ENCODE peak calls at places on chromosomes 7 and 10, in five cellular contexts. One of them, this sample, is unnamed. For H3K36me3, the result is how much of the 10 kb centered on the place peaks cover.

GRCh38 chr10:132882481-132882951 is 59.9 kb downstream of the CFAP46 start:
- DNase-seq in Peyer's patch: peak
- DNase-seq in transverse colon: no peak
- DNase-seq in tibial artery: peak
- DNase-seq in mesenchymal stem cell: no peak
- DNase-seq in this sample: no peak

GRCh38 chr10:107544706-107545520 is 380.4 kb upstream of the SORCS1 start:
- DNase-seq in tibial artery: no peak
- DNase-seq in Peyer's patch: no peak
- DNase-seq in mesenchymal stem cell: no peak
- DNase-seq in transverse colon: no peak
- DNase-seq in this sample: no peak

GRCh38 chr10:116780691-116781205 is 38.4 kb upstream of the HSPA12A start:
- DNase-seq in tibial artery: no peak
- DNase-seq in transverse colon: no peak
- DNase-seq in Peyer's patch: no peak
- DNase-seq in mesenchymal stem cell: no peak
- DNase-seq in this sample: no peak

GRCh38 chr10:122021421-122021820 is 32.5 kb downstream of the TACC2 start:
- DNase-seq in transverse colon: no peak
- DNase-seq in mesenchymal stem cell: no peak
- DNase-seq in tibial artery: no peak
- DNase-seq in Peyer's patch: no peak
- DNase-seq in this sample: no peak

GRCh38 chr7:49324707-49325106 is 400.4 kb downstream of the CDC14C start:
- DNase-seq in Peyer's patch: no peak
- DNase-seq in tibial artery: no peak
- DNase-seq in mesenchymal stem cell: peak
- DNase-seq in transverse colon: no peak
- DNase-seq in this sample: no peak

GRCh38 chr7:146683439-146683838 is 566.8 kb downstream of the CNTNAP2 start:
- DNase-seq in mesenchymal stem cell: peak
- DNase-seq in tibial artery: no peak
- DNase-seq in transverse colon: no peak
- DNase-seq in Peyer's patch: no peak
- DNase-seq in this sample: no peak

GRCh38 chr7:24407965-24408364 is 124.0 kb downstream of the NPY start:
- DNase-seq in mesenchymal stem cell: no peak
- DNase-seq in transverse colon: no peak
- DNase-seq in tibial artery: no peak
- DNase-seq in Peyer's patch: no peak
- DNase-seq in this sample: no peak

GRCh38 chr7:128000854-128001265 is 30.4 kb downstream of the LRRC4 start:
- DNase-seq in Peyer's patch: peak
- DNase-seq in mesenchymal stem cell: no peak
- DNase-seq in tibial artery: no peak
- DNase-seq in transverse colon: no peak
- DNase-seq in this sample: no peak

GRCh38 chr7:46566375-46566774 is 645.3 kb upstream of the IGFBP3 start:
- DNase-seq in mesenchymal stem cell: no peak
- DNase-seq in Peyer's patch: no peak
- DNase-seq in tibial artery: no peak
- DNase-seq in transverse colon: no peak
- DNase-seq in this sample: no peak

GRCh38 chr7:41967156-41967555 is 264.3 kb upstream of the INHBA start:
- DNase-seq in Peyer's patch: no peak
- DNase-seq in tibial artery: no peak
- DNase-seq in transverse colon: no peak
- DNase-seq in mesenchymal stem cell: peak
- DNase-seq in this sample: no peak

GRCh38 chr10:118585234-118585633 is 10.2 kb downstream of the PRLHR start:
- DNase-seq in mesenchymal stem cell: no peak
- DNase-seq in transverse colon: no peak
- DNase-seq in tibial artery: no peak
- DNase-seq in Peyer's patch: no peak
- DNase-seq in this sample: no peak

DNA sequence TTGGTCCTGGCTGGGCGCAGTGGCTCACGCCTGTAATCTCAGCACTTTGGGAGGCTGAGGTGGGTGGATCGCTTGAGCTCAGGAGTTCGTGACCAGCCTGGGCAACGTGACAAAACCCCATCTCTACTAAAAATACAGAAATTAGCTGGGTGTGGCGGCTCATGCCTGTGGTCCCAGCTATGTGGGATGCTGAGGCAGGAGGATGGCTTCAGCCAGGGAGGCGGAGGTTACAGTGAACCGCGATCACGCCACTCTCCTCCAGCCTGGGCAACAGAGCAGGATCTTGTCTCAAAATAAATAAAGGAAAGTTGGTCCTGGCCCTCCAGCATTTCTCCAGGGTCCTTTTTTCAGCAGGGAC is 1.4 kb downstream of the NUDT1 start:
- DNase-seq in transverse colon: no peak
- DNase-seq in mesenchymal stem cell: no peak
- DNase-seq in Peyer's patch: no peak
- DNase-seq in tibial artery: no peak
- DNase-seq in this sample: no peak
- H3K4me3 ChIP-seq in transverse colon: no peak
- H3K4me3 ChIP-seq in mesenchymal stem cell: no peak
- H3K4me3 ChIP-seq in Peyer's patch: no peak
- H3K4me3 ChIP-seq in tibial artery: no peak
- H3K4me3 ChIP-seq in this sample: no peak

DNA sequence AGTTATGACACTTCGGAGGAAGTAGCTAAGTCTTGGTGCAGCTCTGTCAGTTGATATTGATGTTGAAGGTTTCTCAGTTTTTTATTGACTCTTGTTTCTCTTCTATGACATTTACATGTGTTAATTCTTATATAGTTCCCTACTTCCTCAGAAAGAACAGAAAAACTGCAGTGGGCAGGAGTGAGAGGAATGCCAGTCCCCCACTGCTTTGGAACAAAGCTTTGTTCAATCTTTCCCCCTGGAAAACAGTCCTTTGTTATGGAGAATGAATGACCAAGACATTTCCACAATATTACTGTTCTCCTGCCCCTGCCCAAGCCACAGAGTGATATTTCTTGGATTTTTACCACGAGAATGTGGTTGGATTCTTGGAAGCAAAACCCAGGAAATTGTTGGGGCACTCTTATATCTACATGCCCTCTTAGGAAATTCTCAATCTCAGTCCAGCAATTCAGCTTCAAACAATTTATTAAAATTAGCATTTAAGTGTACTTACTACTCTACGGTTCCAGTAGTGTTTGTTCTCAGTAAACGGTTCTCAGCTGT is 258.0 kb upstream of the KCND2 start:
- DNase-seq in tibial artery: no peak
- DNase-seq in mesenchymal stem cell: no peak
- DNase-seq in Peyer's patch: no peak
- DNase-seq in transverse colon: no peak
- DNase-seq in this sample: no peak
- H3K27ac ChIP-seq in tibial artery: no peak
- H3K27ac ChIP-seq in mesenchymal stem cell: no peak
- H3K27ac ChIP-seq in Peyer's patch: no peak
- H3K27ac ChIP-seq in transverse colon: no peak
- H3K27ac ChIP-seq in this sample: no peak

GRCh38 chr10:114593240-114593792 is 64.8 kb downstream of the ABLIM1 start:
- DNase-seq in Peyer's patch: no peak
- DNase-seq in tibial artery: no peak
- DNase-seq in mesenchymal stem cell: no peak
- DNase-seq in transverse colon: no peak
- DNase-seq in this sample: no peak

GRCh38 chr10:114600067-114600466 is 58.0 kb downstream of the ABLIM1 start:
- DNase-seq in transverse colon: no peak
- DNase-seq in mesenchymal stem cell: no peak
- DNase-seq in tibial artery: no peak
- DNase-seq in Peyer's patch: no peak
- DNase-seq in this sample: no peak

GRCh38 chr10:114593816-114594468 is 64.1 kb downstream of the ABLIM1 start:
- DNase-seq in tibial artery: no peak
- DNase-seq in Peyer's patch: no peak
- DNase-seq in mesenchymal stem cell: no peak
- DNase-seq in transverse colon: no peak
- DNase-seq in this sample: no peak

GRCh38 chr10:114590983-114591382 is 67.1 kb downstream of the ABLIM1 start:
- DNase-seq in mesenchymal stem cell: no peak
- DNase-seq in Peyer's patch: no peak
- DNase-seq in transverse colon: no peak
- DNase-seq in tibial artery: no peak
- DNase-seq in this sample: no peak

GRCh38 chr10:114596793-114597192 is 61.3 kb downstream of the ABLIM1 start:
- DNase-seq in mesenchymal stem cell: no peak
- DNase-seq in transverse colon: no peak
- DNase-seq in tibial artery: no peak
- DNase-seq in Peyer's patch: no peak
- DNase-seq in this sample: no peak
- H3K36me3 ChIP-seq in mesenchymal stem cell: under half
- H3K36me3 ChIP-seq in transverse colon: under half
- H3K36me3 ChIP-seq in tibial artery: under half
- H3K36me3 ChIP-seq in Peyer's patch: under half
- H3K36me3 ChIP-seq in this sample: under half

GRCh38 chr7:95550546-95550945 is 45.8 kb downstream of the PDK4 start:
- DNase-seq in Peyer's patch: no peak
- DNase-seq in mesenchymal stem cell: no peak
- DNase-seq in transverse colon: no peak
- DNase-seq in tibial artery: no peak
- DNase-seq in this sample: no peak
- H3K4me3 ChIP-seq in Peyer's patch: no peak
- H3K4me3 ChIP-seq in mesenchymal stem cell: no peak
- H3K4me3 ChIP-seq in transverse colon: no peak
- H3K4me3 ChIP-seq in tibial artery: peak
- H3K4me3 ChIP-seq in this sample: peak

GRCh38 chr7:28483112-28483511 is 70.8 kb downstream of the CREB5 start:
- DNase-seq in Peyer's patch: no peak
- DNase-seq in tibial artery: no peak
- DNase-seq in transverse colon: no peak
- DNase-seq in mesenchymal stem cell: no peak
- DNase-seq in this sample: no peak
- H3K27ac ChIP-seq in Peyer's patch: no peak
- H3K27ac ChIP-seq in tibial artery: no peak
- H3K27ac ChIP-seq in transverse colon: no peak
- H3K27ac ChIP-seq in mesenchymal stem cell: peak
- H3K27ac ChIP-seq in this sample: no peak

GRCh38 chr10:124701881-124702656 is 42.1 kb downstream of the FAM53B start:
- DNase-seq in transverse colon: peak
- DNase-seq in Peyer's patch: no peak
- DNase-seq in tibial artery: peak
- DNase-seq in mesenchymal stem cell: peak
- DNase-seq in this sample: peak

GRCh38 chr10:124700293-124701037 is 43.7 kb downstream of the FAM53B start:
- DNase-seq in mesenchymal stem cell: no peak
- DNase-seq in tibial artery: no peak
- DNase-seq in Peyer's patch: no peak
- DNase-seq in transverse colon: no peak
- DNase-seq in this sample: no peak

GRCh38 chr10:124701038-124701365 is 43.2 kb downstream of the FAM53B start:
- DNase-seq in transverse colon: no peak
- DNase-seq in tibial artery: no peak
- DNase-seq in Peyer's patch: no peak
- DNase-seq in mesenchymal stem cell: no peak
- DNase-seq in this sample: no peak

GRCh38 chr10:124699471-124700292 is 44.5 kb downstream of the FAM53B start:
- DNase-seq in transverse colon: no peak
- DNase-seq in mesenchymal stem cell: no peak
- DNase-seq in tibial artery: no peak
- DNase-seq in Peyer's patch: no peak
- DNase-seq in this sample: no peak

DNA sequence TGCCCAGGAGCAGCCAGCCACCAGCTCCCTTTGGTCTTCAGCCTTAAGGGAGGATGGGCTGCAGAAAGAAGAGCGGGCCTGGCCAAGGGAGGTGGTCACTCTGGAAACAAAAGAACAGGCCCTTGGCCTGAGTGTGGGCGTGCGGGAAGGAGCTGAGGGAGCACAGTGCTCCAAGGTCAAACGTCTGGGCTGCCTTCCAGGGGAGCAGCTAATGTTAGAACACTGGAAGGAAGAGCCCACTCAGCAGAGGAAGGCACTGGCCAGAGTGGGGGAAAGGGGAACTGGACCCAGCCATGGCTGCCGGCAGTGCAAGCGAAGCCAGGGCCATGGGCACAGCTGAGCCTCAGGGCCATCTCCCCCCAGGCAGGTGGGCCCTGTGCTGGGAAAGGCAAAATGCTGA is 42.7 kb downstream of the FAM53B start:
- DNase-seq in Peyer's patch: peak
- DNase-seq in tibial artery: peak
- DNase-seq in mesenchymal stem cell: peak
- DNase-seq in transverse colon: peak
- DNase-seq in this sample: peak
- H3K36me3 ChIP-seq in Peyer's patch: under half
- H3K36me3 ChIP-seq in tibial artery: under half
- H3K36me3 ChIP-seq in mesenchymal stem cell: half or more
- H3K36me3 ChIP-seq in transverse colon: under half
- H3K36me3 ChIP-seq in this sample: under half

DNA sequence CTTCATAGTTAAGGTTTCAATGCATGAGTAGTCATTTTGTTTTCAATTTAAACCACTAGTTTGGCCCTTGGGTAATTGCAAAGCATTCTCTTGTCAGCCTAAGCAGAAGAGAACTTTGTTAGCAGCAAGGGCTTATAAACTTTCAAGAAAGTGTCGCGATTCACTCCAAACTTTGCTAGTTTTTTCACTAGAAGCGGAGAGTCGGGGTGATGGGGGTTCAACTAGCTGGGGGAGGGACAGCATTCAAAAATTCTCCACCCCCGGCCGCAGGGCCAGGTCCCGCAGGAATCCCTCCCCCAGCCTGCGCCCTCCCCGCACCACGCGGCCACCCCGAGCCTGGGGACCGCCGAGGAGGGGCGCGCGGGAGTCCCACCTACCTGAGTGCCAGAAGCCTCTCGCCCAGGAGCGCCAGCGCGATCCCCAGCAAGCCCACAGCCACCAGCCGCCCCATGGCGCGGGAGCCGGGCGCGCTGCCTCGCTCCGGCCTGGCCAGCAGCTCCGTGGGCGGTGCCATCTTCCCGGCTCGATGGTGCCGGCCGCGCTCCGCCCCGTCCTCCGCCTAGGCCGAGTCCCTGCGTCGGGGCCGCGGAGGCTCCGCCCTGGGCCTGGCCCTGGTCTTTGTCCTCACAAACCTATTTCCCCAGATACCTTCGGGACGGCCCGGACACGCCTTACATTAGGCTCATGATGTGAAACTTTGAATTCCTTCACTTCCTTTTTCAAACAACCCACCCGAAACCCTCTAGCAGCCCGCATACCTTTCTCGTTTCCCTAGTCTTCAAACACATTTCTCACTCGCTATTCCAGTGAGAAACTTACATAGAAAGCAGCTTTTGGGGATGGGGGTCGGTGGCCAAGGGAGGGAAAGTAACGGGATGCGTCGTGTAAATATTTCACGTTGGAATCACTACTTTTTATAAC is at the start of gene PON2:
- DNase-seq in Peyer's patch: peak
- DNase-seq in tibial artery: peak
- DNase-seq in mesenchymal stem cell: peak
- DNase-seq in transverse colon: peak
- DNase-seq in this sample: peak
- H3K4me3 ChIP-seq in Peyer's patch: peak
- H3K4me3 ChIP-seq in tibial artery: peak
- H3K4me3 ChIP-seq in mesenchymal stem cell: peak
- H3K4me3 ChIP-seq in transverse colon: peak
- H3K4me3 ChIP-seq in this sample: peak

DNA sequence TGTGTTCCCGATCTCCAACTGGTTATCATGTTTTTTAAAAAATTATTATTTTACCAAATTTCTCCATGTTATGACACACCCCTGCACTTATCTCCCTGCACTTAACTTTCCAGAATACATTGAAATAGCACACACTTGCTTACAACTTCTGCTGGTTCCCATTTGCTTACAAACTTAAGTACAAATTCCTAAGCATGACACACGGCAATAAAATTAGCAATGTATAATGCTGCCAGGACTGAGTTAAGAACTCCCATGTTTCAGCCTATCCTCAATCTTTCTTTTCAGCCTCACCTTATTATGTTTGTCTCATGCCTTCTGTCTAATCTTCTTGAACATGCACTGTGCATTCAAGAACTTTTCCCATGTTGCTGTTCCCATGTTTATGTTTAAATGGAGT is 40.8 kb downstream of the PRPS1L1 start:
- DNase-seq in Peyer's patch: no peak
- DNase-seq in transverse colon: no peak
- DNase-seq in mesenchymal stem cell: peak
- DNase-seq in tibial artery: no peak
- DNase-seq in this sample: no peak
- H3K27ac ChIP-seq in Peyer's patch: no peak
- H3K27ac ChIP-seq in transverse colon: peak
- H3K27ac ChIP-seq in mesenchymal stem cell: peak
- H3K27ac ChIP-seq in tibial artery: no peak
- H3K27ac ChIP-seq in this sample: no peak

This sample was measured in ascending aorta.